ENCODE peak calls at places on chromosome 4, in nine cellular contexts. J is esophagus squamous epithelium; D is lower leg skin; U is aorta; V is activated CD8-positive, alpha-beta T cell treated with anti-CD3 and anti-CD28 coated beads, Interleukin-2, amount 10 ng/mL, durations not matched to agents 7 days and 5 days; I is NCI-H345; P is tibial artery; Q is MCF 10A; X is pancreas. Y is an unnamed sample.

GRCh38 chr4:127203561-127204260 is 429.0 kb upstream of the INTU start:
- DNase-seq in J (no peak), D (no peak), U (no peak), V (no peak), I (no peak), P (no peak), Q (peak; percentile 29), X (no peak), Y (no peak)

GRCh38 chr4:76962406-76963135 is 13.0 kb downstream of the SEPTIN11 start:
- DNase-seq in J (no peak), D (no peak), U (no peak), V (no peak), I (no peak), P (no peak), Q (no peak), X (no peak), Y (no peak)

GRCh38 chr4:3704669-3705068 is 61.5 kb upstream of the ADRA2C start:
- DNase-seq in J (no peak), D (no peak), U (peak; percentile 57), V (no peak), I (no peak), P (peak; percentile 46), Q (no peak), X (no peak), Y (no peak)

GRCh38 chr4:54550415-54551171 is 107.2 kb upstream of the KIT start:
- DNase-seq in J (no peak), D (no peak), U (no peak), V (no peak), I (no peak), P (no peak), Q (peak; percentile 44), X (no peak), Y (no peak)

GRCh38 chr4:139902328-139903217 is 237.0 kb downstream of the MGST2 start:
- DNase-seq in J (no peak), D (no peak), U (no peak), V (no peak), I (no peak), P (no peak), Q (no peak), X (no peak), Y (no peak)

GRCh38 chr4:28287837-28288236 is 1427.2 kb downstream of the STIM2 start:
- DNase-seq in J (no peak), D (peak; percentile 37), U (no peak), V (no peak), I (no peak), P (no peak), Q (peak; percentile 83), X (no peak), Y (no peak)

GRCh38 chr4:144658908-144659307 is 13.0 kb downstream of the HHIP start:
- DNase-seq in J (no peak), D (no peak), U (no peak), V (no peak), I (no peak), P (no peak), Q (no peak), X (no peak), Y (no peak)

GRCh38 chr4:165439344-165439743 is 60.5 kb downstream of the CPE start:
- DNase-seq in J (no peak), D (no peak), U (no peak), V (no peak), I (no peak), P (no peak), Q (no peak), X (no peak), Y (no peak)

GRCh38 chr4:77036206-77036605 is 39.6 kb downstream of the CCNI start:
- DNase-seq in J (no peak), D (peak; percentile 38), U (no peak), V (no peak), I (no peak), P (no peak), Q (peak; percentile 42), X (no peak), Y (no peak)

GRCh38 chr4:111234939-111235338 is 612.1 kb upstream of the PITX2 start:
- DNase-seq in J (no peak), D (no peak), U (no peak), V (no peak), I (no peak), P (no peak), Q (no peak), X (no peak), Y (no peak)

GRCh38 chr4:37392540-37393255 is 148.2 kb downstream of the NWD2 start:
- DNase-seq in J (no peak), D (peak; percentile 35), U (no peak), V (no peak), I (no peak), P (no peak), Q (peak; percentile 43), X (no peak), Y (no peak)

GRCh38 chr4:123325241-123325681 is 71.3 kb upstream of the SPRY1 start:
- DNase-seq in J (no peak), D (no peak), U (no peak), V (no peak), I (no peak), P (no peak), Q (no peak), X (no peak), Y (no peak)

GRCh38 chr4:125244848-125245450 is 69.8 kb upstream of the FAT4 start:
- DNase-seq in J (no peak), D (no peak), U (no peak), V (no peak), I (no peak), P (no peak), Q (peak; percentile 27), X (no peak), Y (no peak)

GRCh38 chr4:17635056-17635455 is 20.6 kb downstream of the MED28 start:
- DNase-seq in J (no peak), D (no peak), U (no peak), V (no peak), I (no peak), P (no peak), Q (no peak), X (no peak), Y (peak; percentile 2)

GRCh38 chr4:30103455-30103854 is 616.7 kb upstream of the PCDH7 start:
- DNase-seq in J (no peak), D (no peak), U (no peak), V (no peak), I (no peak), P (no peak), Q (peak; percentile 28), X (no peak), Y (no peak)

GRCh38 chr4:47814896-47815295 is 23.0 kb downstream of the CORIN start:
- DNase-seq in J (no peak), D (no peak), U (no peak), V (no peak), I (no peak), P (no peak), Q (no peak), X (no peak), Y (no peak)

Y was measured in GDM1.